ENCODE peak calls at places on chromosomes 5 and 9, in six cellular contexts. T is cardiac fibroblast, X is MM.1S, N is HFFc6, B is glutamatergic neuron, S is ascending aorta. K is an unnamed sample.

GRCh38 chr5:132253452-132254320 is 3.8 kb upstream of the PDLIM4 start:
- DNase-seq in T (no peak), X (no peak), N (no peak), B (no peak), S (no peak), K (no peak)

GRCh38 chr5:146042628-146043279 is 62.6 kb downstream of the PLAC8L1 start:
- DNase-seq in T (peak; percentile 57), X (no peak), N (peak; percentile 40), B (no peak), S (no peak), K (peak; percentile 2)

GRCh38 chr5:83277953-83278352 is 193.6 kb upstream of the VCAN start:
- DNase-seq in T (no peak), X (no peak), N (no peak), B (no peak), S (no peak), K (no peak)

GRCh38 chr9:135695036-135695435 is 4.2 kb downstream of the SOHLH1 start:
- DNase-seq in T (no peak), X (no peak), N (no peak), B (no peak), S (no peak), K (no peak)

GRCh38 chr9:86287013-86287412 is 4.7 kb upstream of the ISCA1 start:
- DNase-seq in T (peak; percentile 69), X (no peak), N (no peak), B (peak; percentile 47), S (no peak), K (no peak)

GRCh38 chr9:3699868-3700267 is 174.1 kb upstream of the RFX3 start:
- DNase-seq in T (no peak), X (no peak), N (no peak), B (no peak), S (no peak), K (no peak)

GRCh38 chr5:90134892-90135291 is 274.7 kb downstream of the CETN3 start:
- DNase-seq in T (peak; percentile 91), X (no peak), N (no peak), B (no peak), S (peak; percentile 51), K (no peak)

GRCh38 chr9:98219364-98219716 is 26.9 kb upstream of the CORO2A start:
- DNase-seq in T (no peak), X (no peak), N (no peak), B (no peak), S (no peak), K (no peak)

GRCh38 chr9:138105561-138106505 is 228.3 kb downstream of the CACNA1B start:
- DNase-seq in T (no peak), X (no peak), N (no peak), B (no peak), S (no peak), K (no peak)

GRCh38 chr9:131656356-131657030 is 83.4 kb downstream of the RAPGEF1 start:
- DNase-seq in T (no peak), X (peak; percentile 33), N (no peak), B (no peak), S (peak; percentile 72), K (no peak)

GRCh38 chr9:111411266-111411665 is 72.9 kb downstream of the ECPAS start:
- DNase-seq in T (no peak), X (no peak), N (no peak), B (no peak), S (no peak), K (no peak)

GRCh38 chr9:136100700-136101614 is 5.9 kb upstream of the NACC2 start:
- DNase-seq in T (no peak), X (no peak), N (no peak), B (no peak), S (no peak), K (no peak)

GRCh38 chr9:73527521-73527920 is 375.9 kb downstream of the ANXA1 start:
- DNase-seq in T (no peak), X (no peak), N (no peak), B (no peak), S (no peak), K (no peak)

GRCh38 chr5:133612021-133612860 is at the start of gene FSTL4:
- DNase-seq in T (no peak), X (peak; percentile 72), N (no peak), B (peak; percentile 65), S (no peak), K (no peak)

GRCh38 chr5:112366987-112367386 is 52.1 kb downstream of the EPB41L4A start:
- DNase-seq in T (no peak), X (no peak), N (no peak), B (no peak), S (no peak), K (no peak)

GRCh38 chr9:20022410-20022809 is 233.6 kb upstream of the SLC24A2 start:
- DNase-seq in T (peak; percentile 13), X (no peak), N (peak; percentile 52), B (no peak), S (no peak), K (no peak)

GRCh38 chr9:100267211-100267610 is 85.5 kb downstream of the TEX10 start:
- DNase-seq in T (no peak), X (no peak), N (no peak), B (no peak), S (no peak), K (no peak)

GRCh38 chr9:134593286-134593685 is 48.3 kb upstream of the COL5A1 start:
- DNase-seq in T (no peak), X (no peak), N (no peak), B (no peak), S (no peak), K (no peak)
- TF ChIP-seq CTCF in T (no peak), X (no peak), N (no peak), B (no peak), S (no peak), K (no peak)

GRCh38 chr5:4737868-4738267 is 402.3 kb upstream of the ADAMTS16 start:
- DNase-seq in T (no peak), X (no peak), N (no peak), B (no peak), S (no peak), K (no peak)

GRCh38 chr5:4734348-4734747 is 405.8 kb upstream of the ADAMTS16 start:
- DNase-seq in T (no peak), X (no peak), N (no peak), B (no peak), S (no peak), K (no peak)

GRCh38 chr5:4738298-4738697 is 401.8 kb upstream of the ADAMTS16 start:
- DNase-seq in T (no peak), X (no peak), N (no peak), B (no peak), S (no peak), K (no peak)
- TF ChIP-seq CTCF in T (no peak), X (no peak), N (no peak), B (no peak), S (no peak), K (no peak)

DNA sequence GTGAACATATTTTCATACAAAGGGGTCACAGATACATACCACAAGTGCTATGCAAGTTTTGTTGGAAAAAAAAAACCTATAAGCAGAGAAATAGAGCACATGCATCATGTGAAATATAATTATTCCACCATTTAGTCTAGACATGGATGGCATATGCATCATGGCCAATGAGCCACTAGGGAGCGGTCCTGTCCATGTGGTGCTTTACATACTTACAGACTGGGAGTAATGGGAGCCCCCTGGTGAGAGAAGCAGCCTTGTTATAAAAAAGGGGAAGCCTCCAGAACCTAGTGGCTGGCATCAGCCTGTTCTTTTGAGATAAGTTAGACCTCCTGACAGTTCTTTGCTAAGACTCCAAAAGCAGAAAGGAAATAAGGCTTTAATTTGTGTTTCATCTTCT is 1524.1 kb downstream of the MAT2B start:
- DNase-seq in T (peak; percentile 0), X (peak; percentile 35), N (no peak), B (no peak), S (no peak), K (no peak)
- TF ChIP-seq CTCF in T (no peak), X (peak; percentile 50), N (no peak), B (peak; percentile 16), S (no peak), K (no peak)

DNA sequence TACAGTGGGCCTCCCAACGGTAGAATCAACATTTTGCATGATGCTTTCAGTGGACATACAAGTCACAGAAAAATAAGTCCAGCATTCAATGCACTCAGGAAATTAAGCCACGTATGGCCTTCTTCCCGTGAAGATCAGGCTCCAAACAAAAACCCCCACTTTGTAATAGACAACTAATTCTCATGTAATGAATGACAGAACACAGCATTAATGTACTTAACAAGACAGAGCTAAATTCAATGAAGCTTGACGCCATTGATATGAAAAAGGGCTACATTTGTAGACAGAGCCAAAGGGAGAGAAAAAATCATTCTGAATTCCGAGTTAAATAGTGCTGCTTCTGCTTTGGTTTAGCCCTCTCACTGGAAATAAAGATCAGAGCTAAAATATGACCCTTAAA is 250.6 kb downstream of the BNC2 start:
- DNase-seq in T (no peak), X (no peak), N (no peak), B (no peak), S (no peak), K (no peak)
- TF ChIP-seq CTCF in T (no peak), X (no peak), N (no peak), B (no peak), S (no peak), K (no peak)

GRCh38 chr9:37209431-37210386 is 89.3 kb downstream of the ZCCHC7 start:
- DNase-seq in T (peak; percentile 21), X (no peak), N (peak; percentile 19), B (no peak), S (no peak), K (no peak)
- TF ChIP-seq CTCF in T (peak; percentile 19), X (no peak), N (peak; percentile 49), B (no peak), S (no peak), K (peak; percentile 3)